ENCODE peak calls at places on chromosome 12, in four cellular contexts. H is A549, M is HepG2, Y is GM12878. L is an unnamed sample.

GRCh38 chr12:21526721-21527345 is 737 bp downstream of the SPX start:
- DNase-seq in Y (no peak), M (no peak), H (no peak), L (no peak)

GRCh38 chr12:93848453-93849120 is 171.4 kb downstream of the CRADD start:
- DNase-seq in M (no peak), Y (no peak), H (no peak), L (no peak)

GRCh38 chr12:131755305-131756113 is 44.6 kb downstream of the SFSWAP start:
- DNase-seq in H (peak), Y (no peak), M (peak), L (peak)

GRCh38 chr12:5808956-5809355 is 136.1 kb downstream of the ANO2 start:
- DNase-seq in H (no peak), M (no peak), Y (no peak), L (no peak)

GRCh38 chr12:121531356-121531750 is 49.5 kb downstream of the KDM2B start:
- DNase-seq in M (no peak), H (no peak), Y (no peak), L (no peak)

GRCh38 chr12:102439391-102440108 is 40.8 kb downstream of the IGF1 start:
- DNase-seq in H (no peak), M (no peak), Y (no peak), L (no peak)

GRCh38 chr12:10453144-10453543 is at the start of gene KLRC1:
- DNase-seq in Y (no peak), H (no peak), M (no peak), L (no peak)

GRCh38 chr12:90858261-90858660 is 96.7 kb downstream of the CCER1 start:
- DNase-seq in M (peak), Y (no peak), H (no peak), L (no peak)

GRCh38 chr12:29996993-29997392 is 213.3 kb upstream of the TMTC1 start:
- DNase-seq in Y (no peak), H (no peak), M (no peak), L (no peak)

GRCh38 chr12:47636908-47637780 is 68.7 kb downstream of the RPAP3 start:
- DNase-seq in M (peak), Y (no peak), H (no peak), L (peak)

GRCh38 chr12:46787496-46788055 is 38.2 kb downstream of the SLC38A4 start:
- DNase-seq in H (no peak), M (no peak), Y (no peak), L (no peak)

GRCh38 chr12:113779774-113780173 is 186.4 kb downstream of the RBM19 start:
- DNase-seq in Y (no peak), M (no peak), H (no peak), L (no peak)

GRCh38 chr12:102629262-102629888 is 149.0 kb upstream of the IGF1 start:
- DNase-seq in Y (no peak), M (no peak), H (no peak), L (no peak)

GRCh38 chr12:112163056-112163455 is 37.7 kb downstream of the TRAFD1 start:
- DNase-seq in M (no peak), Y (no peak), H (no peak), L (no peak)

GRCh38 chr12:116125981-116126566 is 151.4 kb downstream of the MED13L start:
- DNase-seq in M (no peak), Y (no peak), H (no peak), L (no peak)

GRCh38 chr12:67651380-67651695 is 2.8 kb downstream of the DYRK2 start:
- DNase-seq in M (peak), H (peak), Y (no peak), L (no peak)

GRCh38 chr12:95548056-95548538 is 3.2 kb downstream of the USP44 start:
- DNase-seq in H (no peak), Y (no peak), M (no peak), L (peak)

GRCh38 chr12:80053048-80053790 is 46.1 kb upstream of the OTOGL start:
- DNase-seq in Y (no peak), H (no peak), M (no peak), L (no peak)

GRCh38 chr12:65335021-65335714 is 56.7 kb downstream of the MSRB3 start:
- DNase-seq in M (peak), H (peak), Y (no peak), L (no peak)

GRCh38 chr12:46944104-46944503 is 118.3 kb upstream of the SLC38A4 start:
- DNase-seq in Y (no peak), M (no peak), H (no peak), L (no peak)

GRCh38 chr12:115867854-115868253 is 409.6 kb downstream of the MED13L start:
- DNase-seq in H (no peak), M (no peak), Y (no peak), L (no peak)

GRCh38 chr12:53067993-53068770 is 11.0 kb downstream of the SPRYD3 start:
- DNase-seq in H (no peak), Y (no peak), M (no peak), L (no peak)

GRCh38 chr12:102958073-102958829 is 777 bp downstream of the ASCL1 start:
- DNase-seq in M (no peak), Y (no peak), H (peak), L (no peak)

GRCh38 chr12:93638954-93639353 is 38.2 kb upstream of the CRADD start:
- DNase-seq in Y (no peak), H (no peak), M (no peak), L (no peak)

GRCh38 chr12:64461634-64462414 is 9.9 kb downstream of the TBK1 start:
- DNase-seq in H (no peak), Y (no peak), M (peak), L (no peak)

GRCh38 chr12:24770851-24771250 is 178.1 kb downstream of the BCAT1 start:
- DNase-seq in H (no peak), M (no peak), Y (no peak), L (no peak)

GRCh38 chr12:26287666-26288408 is 92.5 kb downstream of the SSPN start:
- DNase-seq in Y (no peak), M (no peak), H (no peak), L (no peak)

GRCh38 chr12:13981296-13981962 is at the start of gene GRIN2B:
- DNase-seq in H (peak), Y (no peak), M (no peak), L (no peak)

GRCh38 chr12:3149505-3150307 is 72.5 kb downstream of the TSPAN9 start:
- DNase-seq in M (no peak), H (no peak), Y (no peak), L (no peak)

GRCh38 chr12:96416033-96416790 is 16.0 kb upstream of the CDK17 start:
- DNase-seq in Y (no peak), M (peak), H (no peak), L (no peak)

GRCh38 chr12:111270773-111271172 is 98.1 kb downstream of the PHETA1 start:
- DNase-seq in M (peak), H (peak), Y (no peak), L (no peak)

GRCh38 chr12:118060301-118061010 is 523 bp downstream of the WSB2 start:
- DNase-seq in M (no peak), H (peak), Y (no peak), L (peak)

GRCh38 chr12:113040722-113041168 is 15.8 kb upstream of the DTX1 start:
- DNase-seq in H (peak), Y (no peak), M (peak), L (no peak)

GRCh38 chr12:92756905-92757598 is 54.3 kb downstream of the PLEKHG7 start:
- DNase-seq in M (no peak), H (no peak), Y (no peak), L (no peak)

GRCh38 chr12:89243786-89244185 is 108.5 kb downstream of the DUSP6 start:
- DNase-seq in Y (no peak), H (no peak), M (no peak), L (no peak)

GRCh38 chr12:8156845-8157244 is at the start of gene ZNF705A:
- DNase-seq in H (peak), M (peak), Y (no peak), L (no peak)

GRCh38 chr12:42238240-42239140 is at the start of gene YAF2:
- DNase-seq in H (peak), Y (peak), M (peak), L (peak)

GRCh38 chr12:122793685-122794106 is 19.3 kb downstream of the CCDC62 start:
- DNase-seq in M (peak), H (peak), Y (no peak), L (peak)

GRCh38 chr12:8018666-8019581 is 13.6 kb upstream of the FOXJ2 start:
- DNase-seq in H (no peak), M (peak), Y (no peak), L (peak)

GRCh38 chr12:106071686-106072085 is 67.1 kb downstream of the NUAK1 start:
- DNase-seq in H (no peak), Y (no peak), M (no peak), L (no peak)

GRCh38 chr12:106074361-106074705 is 64.4 kb downstream of the NUAK1 start:
- DNase-seq in Y (no peak), H (no peak), M (no peak), L (no peak)

GRCh38 chr12:106072751-106073150 is 66.0 kb downstream of the NUAK1 start:
- DNase-seq in M (no peak), Y (no peak), H (no peak), L (no peak)

GRCh38 chr12:106073179-106073578 is 65.6 kb downstream of the NUAK1 start:
- DNase-seq in H (no peak), Y (peak), M (no peak), L (no peak)

DNA sequence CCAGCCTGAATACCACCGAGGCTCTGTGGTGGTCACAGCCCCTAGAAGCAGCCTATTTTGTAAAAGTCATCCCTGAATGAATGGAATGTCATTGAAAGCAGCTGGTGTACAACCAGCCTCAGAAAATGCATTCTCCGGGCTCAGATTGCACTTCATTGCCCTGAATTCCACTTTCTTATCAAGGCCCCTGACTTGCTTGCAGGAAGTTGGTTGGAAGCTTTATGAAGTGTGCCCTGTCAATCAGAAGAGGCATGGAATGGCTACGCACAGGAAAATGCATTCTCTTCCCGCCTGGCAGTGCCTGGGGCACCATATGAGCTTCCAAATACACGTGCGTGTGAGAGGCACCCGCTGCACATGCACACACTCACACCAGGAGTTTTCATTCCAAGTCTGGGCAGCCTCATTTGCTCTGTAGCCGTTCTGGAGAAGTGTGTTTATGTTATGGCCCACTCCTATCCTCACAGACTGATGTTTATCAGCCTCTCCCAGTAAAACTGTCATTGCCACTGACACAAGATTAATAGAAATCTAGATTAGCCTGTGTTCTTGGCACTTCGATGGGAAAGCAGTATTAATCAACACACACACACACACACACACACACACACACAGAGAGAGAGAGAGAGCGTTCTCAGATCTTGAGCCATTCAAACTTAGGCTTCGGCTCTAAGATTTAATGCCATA is 63.9 kb downstream of the NUAK1 start:
- DNase-seq in Y (no peak), M (no peak), H (no peak), L (no peak)
- TF ChIP-seq MYC in Y (no peak), M (no peak), H (no peak), L (no peak)

GRCh38 chr12:105613269-105613668 is 282.8 kb downstream of the C12orf75 start:
- DNase-seq in Y (no peak), H (no peak), M (no peak), L (no peak)

GRCh38 chr12:105611340-105611739 is 280.8 kb downstream of the C12orf75 start:
- DNase-seq in H (no peak), Y (no peak), M (no peak), L (no peak)

GRCh38 chr12:105622220-105622619 is 291.7 kb downstream of the C12orf75 start:
- DNase-seq in Y (no peak), H (no peak), M (no peak), L (no peak)

GRCh38 chr12:105622846-105623245 is 292.4 kb downstream of the C12orf75 start:
- DNase-seq in H (no peak), Y (no peak), M (no peak), L (no peak)

DNA sequence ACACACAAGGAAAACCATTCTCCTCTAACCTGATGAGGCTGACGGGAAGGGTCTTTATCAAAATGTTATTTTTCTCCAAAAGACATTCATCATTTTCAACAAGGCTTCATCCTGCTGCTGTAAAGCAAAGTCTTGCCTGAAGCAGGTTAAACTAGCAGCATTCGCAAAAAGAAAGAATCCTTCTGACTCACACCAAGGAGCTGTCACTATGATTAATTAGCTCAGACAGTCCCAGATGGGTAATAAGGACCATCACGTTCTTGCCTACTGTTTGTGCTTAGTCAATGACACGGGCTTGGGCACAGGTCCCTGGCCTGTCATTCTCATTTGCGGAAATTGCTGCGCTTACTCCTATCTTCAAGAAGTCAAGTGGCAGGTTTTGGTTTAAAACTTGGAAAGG is 286.6 kb downstream of the C12orf75 start:
- DNase-seq in Y (no peak), H (no peak), M (no peak), L (no peak)
- TF ChIP-seq KDM1A in Y (no peak), H (no peak), M (no peak), L (no peak)

GRCh38 chr12:54126696-54127537 is 61.9 kb downstream of the SMUG1 start:
- DNase-seq in H (peak), M (no peak), Y (no peak), L (peak)

GRCh38 chr12:54129028-54129903 is 59.5 kb downstream of the SMUG1 start:
- DNase-seq in M (no peak), Y (no peak), H (no peak), L (no peak)

GRCh38 chr12:54127538-54128259 is 61.1 kb downstream of the SMUG1 start:
- DNase-seq in H (no peak), Y (no peak), M (no peak), L (no peak)

GRCh38 chr12:54128466-54128865 is 60.3 kb downstream of the SMUG1 start:
- DNase-seq in M (no peak), Y (no peak), H (no peak), L (no peak)

DNA sequence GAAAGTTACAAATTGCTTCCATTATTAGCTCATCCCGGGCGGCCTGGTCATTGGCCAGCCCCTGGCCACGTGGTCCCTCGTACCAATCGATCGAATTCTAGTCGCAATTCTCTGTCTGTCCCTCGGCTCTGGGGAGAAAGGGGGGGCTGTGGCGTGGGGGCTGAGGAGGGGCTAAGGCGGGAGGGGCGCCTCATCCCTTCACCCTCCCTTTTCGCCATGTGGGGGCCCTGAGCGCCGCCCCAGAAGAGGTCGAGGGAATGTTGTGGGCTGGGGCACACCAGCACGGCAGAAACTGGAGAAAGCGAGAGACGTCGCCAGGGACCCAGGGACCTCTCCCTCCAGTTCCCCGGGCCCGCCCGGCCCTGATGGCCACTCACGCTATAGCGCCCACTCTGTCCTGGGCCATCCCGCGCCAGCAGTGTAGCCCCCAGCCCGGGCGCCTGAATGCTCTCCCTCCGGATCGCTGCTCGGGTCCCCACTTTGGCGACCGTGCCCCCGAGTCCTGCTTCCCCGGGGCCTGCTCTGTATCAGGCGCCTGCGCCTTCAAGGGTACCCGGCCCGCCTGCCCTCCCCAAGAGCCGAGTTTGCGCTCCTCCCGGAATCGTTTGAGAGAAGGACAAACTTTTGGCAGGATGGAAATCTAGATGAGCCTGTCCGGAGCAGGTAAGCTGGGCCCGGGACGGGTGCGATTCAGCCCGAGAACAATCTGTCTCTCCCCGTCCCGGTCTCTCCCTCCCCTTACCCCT is 62.7 kb downstream of the SMUG1 start:
- DNase-seq in M (no peak), H (no peak), Y (no peak), L (peak)
- TF ChIP-seq MYC in M (no peak), H (no peak), Y (no peak), L (no peak)

GRCh38 chr12:127052491-127053232 is 1214.3 kb upstream of the TMEM132C start:
- DNase-seq in H (no peak), M (no peak), Y (no peak), L (no peak)
- TF ChIP-seq KDM1A in H (no peak), M (no peak), Y (no peak), L (no peak)

GRCh38 chr12:120470150-120470817 is 736 bp upstream of the SRSF9 start:
- DNase-seq in M (peak), Y (no peak), H (peak), L (no peak)

GRCh38 chr12:120468846-120469449 is 600 bp downstream of the SRSF9 start:
- DNase-seq in H (peak), Y (no peak), M (no peak), L (peak)

GRCh38 chr12:120467439-120467838 is 2.1 kb downstream of the SRSF9 start:
- DNase-seq in Y (no peak), M (no peak), H (no peak), L (no peak)

GRCh38 chr12:120468271-120468845 is 1.2 kb downstream of the SRSF9 start:
- DNase-seq in M (peak), H (peak), Y (no peak), L (no peak)

DNA sequence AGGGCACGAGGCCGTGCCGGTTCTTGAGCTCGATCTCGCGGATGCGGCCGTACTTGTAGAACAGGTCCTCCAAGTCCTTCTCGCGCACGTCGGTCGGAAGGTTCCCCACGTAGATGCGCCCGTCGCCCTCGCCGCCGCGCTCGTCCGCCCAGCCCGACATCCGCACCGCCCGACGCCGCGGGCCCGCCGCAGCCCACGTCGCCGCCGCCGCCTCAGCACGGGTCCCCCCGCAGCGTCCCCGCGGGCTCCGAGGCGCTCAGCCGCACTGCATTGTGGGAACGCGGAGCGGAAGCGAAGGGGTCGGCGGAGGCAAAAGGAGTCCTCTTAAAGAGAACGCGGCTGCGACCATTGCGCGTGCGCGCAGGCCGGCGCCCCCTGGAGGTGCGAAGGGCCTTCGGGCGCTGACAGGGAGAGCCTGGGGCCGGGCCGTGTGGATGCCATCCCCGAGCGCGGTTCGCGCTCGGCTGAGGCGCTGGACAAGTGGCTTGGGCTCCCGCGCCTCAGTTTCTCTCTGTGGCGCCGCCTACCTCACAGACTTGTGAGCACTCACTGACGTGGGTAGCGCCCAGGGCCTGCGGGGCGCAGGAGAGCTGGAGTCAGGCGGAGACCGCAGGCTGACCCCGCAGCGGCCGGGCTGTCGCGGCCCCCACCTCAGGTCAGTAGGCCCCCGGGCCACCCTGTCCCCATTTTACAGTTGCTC is at the start of gene SRSF9:
- DNase-seq in Y (peak), H (peak), M (peak), L (peak)
- TF ChIP-seq MYC in Y (no peak), H (peak), M (peak), L (peak)

GRCh38 chr12:56160160-56160763 is 2.1 kb downstream of the MYL6 start:
- DNase-seq in Y (no peak), M (no peak), H (no peak), L (no peak)
- TF ChIP-seq KDM1A in Y (no peak), M (no peak), H (no peak), L (no peak)

DNA sequence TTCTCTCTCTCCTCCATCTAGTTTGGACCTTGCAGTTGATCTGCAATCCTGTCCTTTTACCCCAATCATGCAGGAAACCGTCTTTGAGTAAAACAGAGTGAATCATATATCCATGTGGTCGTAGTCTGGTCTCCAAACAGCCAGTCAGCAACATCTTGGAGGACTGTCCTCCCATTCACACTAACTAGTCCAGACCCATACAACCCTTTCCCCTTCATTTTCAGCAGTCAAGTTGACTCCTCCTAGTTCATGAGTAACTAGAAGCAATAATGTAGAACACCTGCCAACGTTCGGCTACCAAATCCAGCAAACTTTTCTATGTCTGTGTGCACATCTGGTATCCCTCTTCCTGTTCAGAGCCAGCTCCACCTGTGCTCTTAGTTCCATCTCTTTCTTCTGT is 10.8 kb upstream of the BIN2 start:
- DNase-seq in M (no peak), H (no peak), Y (no peak), L (no peak)
- TF ChIP-seq MYC in M (no peak), H (no peak), Y (no peak), L (no peak)